ENCODE peak calls at places on chromosomes 3 and 15, in six cellular contexts. V, G, R, Z, S and X are unnamed samples.

GRCh38 chr3:67094167-67094566 is 96.1 kb downstream of the KBTBD8 start:
- DNase-seq in V (no peak), G (no peak), S (no peak), Z (no peak), R (peak; percentile 51), X (no peak)

GRCh38 chr15:43204016-43204901 is 16.6 kb downstream of the EPB42 start:
- DNase-seq in R (no peak), G (peak; percentile 38), S (no peak), Z (no peak), V (no peak), X (no peak)

GRCh38 chr3:142436936-142437585 is 10.8 kb downstream of the XRN1 start:
- DNase-seq in G (no peak), Z (no peak), R (no peak), S (no peak), V (no peak), X (no peak)

GRCh38 chr3:50591196-50591741 is 20.3 kb downstream of the CISH start:
- DNase-seq in R (no peak), Z (no peak), S (no peak), G (no peak), V (no peak), X (no peak)

GRCh38 chr3:142022381-142022780 is 127.0 kb downstream of the TFDP2 start:
- DNase-seq in S (no peak), Z (no peak), V (no peak), R (no peak), G (no peak), X (no peak)

GRCh38 chr15:94584833-94585244 is 353.5 kb downstream of the MCTP2 start:
- DNase-seq in V (no peak), S (no peak), G (no peak), R (no peak), Z (peak; percentile 21), X (no peak)

GRCh38 chr3:58356054-58356453 is 23.4 kb downstream of the PXK start:
- DNase-seq in Z (no peak), G (peak; percentile 58), R (no peak), S (no peak), V (no peak), X (peak; percentile 13)

GRCh38 chr15:52678036-52678467 is 1.1 kb downstream of the ATOSA start:
- DNase-seq in V (peak; percentile 72), R (peak; percentile 84), S (peak; percentile 52), G (peak; percentile 69), Z (peak; percentile 68), X (peak; percentile 68)

GRCh38 chr3:127690106-127690505 is 17.4 kb downstream of the ABTB1 start:
- DNase-seq in G (no peak), V (no peak), S (no peak), R (peak; percentile 60), Z (no peak), X (no peak)

GRCh38 chr15:59180946-59181345 is 25.7 kb upstream of the LDHAL6B start:
- DNase-seq in V (no peak), G (no peak), R (no peak), Z (no peak), S (no peak), X (no peak)

GRCh38 chr3:47455806-47456452 is 19.8 kb downstream of the SCAP start:
- DNase-seq in G (no peak), S (no peak), R (no peak), V (no peak), Z (no peak), X (no peak)

GRCh38 chr3:53161820-53162671 is 1.0 kb downstream of the PRKCD start:
- DNase-seq in G (peak; percentile 61), V (no peak), S (no peak), Z (peak; percentile 42), R (no peak), X (peak; percentile 57)

GRCh38 chr3:197353001-197353866 is 54.8 kb upstream of the DLG1 start:
- DNase-seq in G (no peak), R (no peak), V (no peak), S (no peak), Z (no peak), X (no peak)

GRCh38 chr3:33128706-33129105 is 14.9 kb downstream of the CRTAP start:
- DNase-seq in V (no peak), G (no peak), S (no peak), R (no peak), Z (no peak), X (no peak)

GRCh38 chr3:5011555-5012256 is 32.5 kb downstream of the BHLHE40 start:
- DNase-seq in R (peak; percentile 64), V (no peak), Z (no peak), S (no peak), G (peak; percentile 85), X (no peak)

GRCh38 chr3:30664449-30664848 is 58.0 kb downstream of the TGFBR2 start:
- DNase-seq in V (no peak), Z (no peak), S (no peak), R (no peak), G (no peak), X (no peak)

GRCh38 chr3:140203510-140203909 is 268.5 kb downstream of the CLSTN2 start:
- DNase-seq in V (no peak), S (no peak), Z (no peak), R (no peak), G (no peak), X (no peak)

GRCh38 chr15:32721594-32721993 is 3.8 kb downstream of the GREM1 start:
- DNase-seq in S (no peak), Z (no peak), G (no peak), V (no peak), R (no peak), X (no peak)

GRCh38 chr3:169497567-169498257 is 165.8 kb downstream of the MECOM start:
- DNase-seq in S (no peak), V (no peak), R (no peak), G (no peak), Z (no peak), X (no peak)

GRCh38 chr3:55190296-55190695 is 262.4 kb upstream of the LRTM1 start:
- DNase-seq in Z (no peak), R (no peak), G (no peak), S (no peak), V (no peak), X (no peak)

GRCh38 chr3:186451371-186451770 is 89.3 kb upstream of the DGKG start:
- DNase-seq in G (no peak), Z (no peak), S (no peak), V (no peak), R (no peak), X (no peak)

DNA sequence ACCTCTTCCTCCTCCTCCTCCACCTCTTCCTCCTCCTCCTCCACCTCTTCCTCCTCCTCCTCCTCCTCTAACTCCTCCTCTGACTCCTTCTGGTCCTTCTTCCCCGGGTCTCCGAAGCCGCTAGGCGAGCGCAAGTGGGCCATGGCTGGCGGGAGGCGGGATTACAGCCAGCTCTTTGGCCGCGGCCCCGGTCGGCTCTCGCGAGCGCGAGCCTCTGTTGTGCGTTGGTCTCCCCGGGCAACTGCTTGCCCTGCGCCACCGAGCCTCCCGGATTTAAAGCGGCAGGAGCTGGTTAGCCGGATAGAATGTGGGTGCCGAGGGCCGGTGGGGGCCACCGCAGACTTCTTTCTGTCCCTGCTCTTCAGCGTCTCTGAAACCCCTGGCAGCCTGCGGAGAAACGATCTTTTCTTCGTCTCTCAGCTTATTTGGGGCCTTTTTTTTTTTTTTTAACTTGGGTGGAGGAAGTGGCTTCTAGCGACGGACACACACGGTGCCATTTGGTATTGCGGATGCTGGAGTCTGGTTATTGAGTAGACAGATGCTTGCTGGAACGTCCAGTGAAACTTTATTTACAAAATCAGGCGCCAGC is at the start of gene ERICH6:
- DNase-seq in R (peak; percentile 95), V (peak; percentile 82), S (peak; percentile 83), G (peak; percentile 85), Z (peak; percentile 90), X (peak; percentile 93)
- TF ChIP-seq POLR2A in R (no peak), V (no peak), S (no peak), G (no peak), Z (peak; percentile 46), X (peak; percentile 58)

GRCh38 chr3:189490337-189490736 is 140.9 kb upstream of the TP63 start:
- DNase-seq in R (no peak), Z (no peak), S (no peak), V (no peak), G (no peak), X (no peak)

GRCh38 chr3:189493271-189493670 is 137.9 kb upstream of the TP63 start:
- DNase-seq in R (no peak), G (no peak), S (no peak), Z (no peak), V (no peak), X (no peak)

GRCh38 chr3:189490749-189491148 is 140.4 kb upstream of the TP63 start:
- DNase-seq in V (no peak), Z (no peak), S (no peak), R (no peak), G (no peak), X (peak; percentile 45)

GRCh38 chr3:189486556-189486955 is 144.6 kb upstream of the TP63 start:
- DNase-seq in S (no peak), Z (no peak), G (no peak), V (no peak), R (no peak), X (no peak)

DNA sequence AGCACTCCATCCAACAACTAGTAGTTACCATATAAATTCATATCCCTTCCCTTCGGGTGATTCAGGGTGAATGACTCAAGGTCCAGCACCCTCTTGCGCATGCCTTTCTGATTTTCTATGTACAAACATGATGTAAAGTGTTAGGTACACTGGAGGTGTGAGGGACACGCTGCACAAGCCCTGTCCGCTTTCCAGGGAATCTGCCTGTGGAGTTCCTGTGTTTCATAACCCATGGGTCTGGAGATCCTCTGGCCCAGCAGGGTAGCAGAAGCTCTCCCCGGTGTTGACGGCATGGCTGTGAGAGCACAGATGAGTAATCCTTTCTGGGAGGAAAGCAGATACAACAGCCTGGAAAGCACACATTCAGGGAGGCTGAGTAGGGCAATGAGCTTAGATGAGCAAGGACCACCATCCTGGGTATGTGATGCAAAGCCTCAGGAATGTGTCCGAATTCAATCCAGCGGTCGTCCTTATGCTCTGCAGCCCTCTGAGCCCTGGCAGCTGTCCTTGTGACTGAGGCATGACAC is 142.9 kb upstream of the TP63 start:
- DNase-seq in R (no peak), S (no peak), Z (no peak), V (no peak), G (no peak), X (no peak)
- H3K4me3 ChIP-seq in R (no peak overlapping the region), S (no peak overlapping the region), Z (no peak overlapping the region), V (no peak overlapping the region), G (no peak overlapping the region), X (no peak overlapping the region)

GRCh38 chr3:171974986-171975837 is 64.2 kb upstream of the FNDC3B start:
- DNase-seq in Z (no peak), S (no peak), R (no peak), G (no peak), V (no peak), X (no peak)
- TF ChIP-seq POLR2A in Z (no peak), S (no peak), R (no peak), G (no peak), V (no peak), X (no peak)

GRCh38 chr3:152243301-152243711 is 25.4 kb upstream of the MBNL1 start:
- DNase-seq in G (no peak), V (no peak), Z (no peak), R (no peak), S (no peak), X (no peak)
- H3K4me3 ChIP-seq in G (peak overlapping the region; percentile 25), V (no peak overlapping the region), Z (no peak overlapping the region), R (no peak overlapping the region), S (no peak overlapping the region), X (no peak overlapping the region)

DNA sequence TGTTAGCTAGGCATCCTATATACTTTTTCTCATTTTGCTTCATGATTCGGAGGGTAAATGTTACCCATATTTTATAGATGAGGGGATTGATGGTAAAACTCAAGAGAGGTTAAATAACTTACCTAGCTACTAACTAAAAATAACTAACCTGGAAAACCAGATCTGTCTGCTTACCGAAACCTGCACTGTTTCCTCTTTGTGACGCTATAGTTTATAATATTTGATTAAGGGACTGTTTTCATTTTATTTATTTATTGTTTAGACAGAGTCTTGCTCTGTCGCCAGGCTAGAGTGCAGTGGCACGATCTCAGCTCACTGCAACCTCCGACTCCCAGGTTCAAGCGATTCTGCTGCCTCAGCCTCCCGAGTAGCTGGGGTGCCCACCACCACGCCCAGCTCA is 55.9 kb downstream of the MAP6D1 start:
- DNase-seq in V (no peak), R (no peak), S (no peak), G (no peak), Z (no peak), X (no peak)
- TF ChIP-seq POLR2A in V (no peak), R (no peak), S (no peak), G (no peak), Z (no peak), X (no peak)